ENCODE peak calls at places on chromosomes 5 and 9, in six cellular contexts. L is breast epithelium; U is NCI-H1694 treated with DMSO at 0.1 percent for 48 hours; X is GM04504; W is HepG2; Q is CD4-positive, alpha-beta memory T cell. G is an unnamed sample.

GRCh38 chr5:150738862-150739261 is 20.0 kb downstream of the DCTN4 start:
- DNase-seq in X (no peak), W (no peak), U (no peak), Q (no peak), L (no peak), G (no peak)

GRCh38 chr9:122307925-122308324 is 43.2 kb downstream of the MRRF start:
- DNase-seq in Q (no peak), W (no peak), U (no peak), X (no peak), L (no peak), G (no peak)

GRCh38 chr9:101093620-101094019 is 65.1 kb downstream of the PLPPR1 start:
- DNase-seq in L (no peak), U (no peak), Q (no peak), W (peak; percentile 16), X (no peak), G (no peak)

GRCh38 chr9:104279535-104280215 is 185.6 kb downstream of the SMC2 start:
- DNase-seq in W (no peak), L (no peak), X (no peak), Q (no peak), U (no peak), G (no peak)

GRCh38 chr9:9846538-9846937 is 766.3 kb downstream of the PTPRD start:
- DNase-seq in L (no peak), U (no peak), Q (no peak), W (no peak), X (no peak), G (no peak)

GRCh38 chr5:152514827-152515397 is 109.8 kb upstream of the NMUR2 start:
- DNase-seq in Q (no peak), X (no peak), W (peak; percentile 18), L (no peak), U (peak; percentile 30), G (no peak)

GRCh38 chr5:142717582-142718215 is 31.8 kb upstream of the FGF1 start:
- DNase-seq in U (peak; percentile 6), Q (no peak), L (no peak), W (peak; percentile 52), X (peak; percentile 44), G (peak; percentile 29)

GRCh38 chr9:114155967-114156294 is 594 bp downstream of the COL27A1 start:
- DNase-seq in U (no peak), X (no peak), L (no peak), Q (no peak), W (no peak), G (no peak)

GRCh38 chr5:9622891-9623547 is 7.1 kb downstream of the TAS2R1 start:
- DNase-seq in W (no peak), U (no peak), L (no peak), X (peak; percentile 39), Q (no peak), G (no peak)

GRCh38 chr5:137142371-137143243 is 356.5 kb downstream of the SPOCK1 start:
- DNase-seq in Q (no peak), L (peak; percentile 37), X (peak; percentile 90), U (no peak), W (no peak), G (no peak)

GRCh38 chr9:132908635-132909034 is 29.9 kb downstream of the SPACA9 start:
- DNase-seq in Q (peak; percentile 64), L (no peak), W (no peak), U (no peak), X (no peak), G (peak; percentile 66)

GRCh38 chr5:142973932-142974331 is 203.8 kb downstream of the ARHGAP26 start:
- DNase-seq in X (no peak), Q (no peak), U (no peak), W (no peak), L (no peak), G (no peak)

GRCh38 chr5:17014686-17015085 is 78.6 kb upstream of the MYO10 start:
- DNase-seq in Q (no peak), L (no peak), X (no peak), W (no peak), U (no peak), G (no peak)

GRCh38 chr5:181121675-181122561 is 9.1 kb downstream of the OR2V1 start:
- DNase-seq in L (no peak), X (no peak), Q (no peak), W (no peak), U (no peak), G (no peak)

GRCh38 chr9:128162215-128163026 is 2.4 kb downstream of the BBLN start:
- DNase-seq in W (no peak), U (no peak), L (no peak), X (no peak), Q (no peak), G (no peak)

GRCh38 chr9:4762108-4762888 is 21.3 kb upstream of the AK3 start:
- DNase-seq in Q (peak; percentile 78), X (no peak), U (peak; percentile 69), W (peak; percentile 72), L (peak; percentile 42), G (peak; percentile 60)

GRCh38 chr9:110125207-110125751 is 82.7 kb downstream of the C9orf152 start:
- DNase-seq in X (peak; percentile 87), L (peak; percentile 90), Q (no peak), W (peak; percentile 95), U (no peak), G (no peak)

GRCh38 chr5:6019612-6020011 is 358.7 kb downstream of the MED10 start:
- DNase-seq in X (no peak), U (no peak), Q (no peak), W (no peak), L (no peak), G (no peak)

GRCh38 chr5:57687641-57688040 is 205.0 kb upstream of the ACTBL2 start:
- DNase-seq in X (no peak), L (no peak), W (no peak), Q (no peak), U (no peak), G (no peak)

GRCh38 chr9:29126783-29127182 is 1553.5 kb upstream of the C9orf72 start:
- DNase-seq in L (no peak), U (no peak), X (no peak), W (no peak), Q (no peak), G (no peak)

GRCh38 chr5:153159611-153160010 is 330.9 kb upstream of the GRIA1 start:
- DNase-seq in Q (no peak), L (no peak), W (no peak), U (no peak), X (peak; percentile 32), G (no peak)

GRCh38 chr5:67526793-67527192 is 330.2 kb upstream of the CD180 start:
- DNase-seq in L (no peak), W (no peak), Q (no peak), X (no peak), U (no peak), G (no peak)

GRCh38 chr5:107739661-107740060 is 68.9 kb upstream of the EFNA5 start:
- DNase-seq in L (no peak), X (no peak), Q (no peak), W (no peak), U (no peak), G (no peak)

GRCh38 chr5:142803428-142804111 is 33.4 kb downstream of the ARHGAP26 start:
- DNase-seq in L (peak; percentile 53), U (peak; percentile 8), Q (no peak), X (peak; percentile 90), W (no peak), G (no peak)

GRCh38 chr5:156497816-156498215 is 170.9 kb downstream of the SGCD start:
- DNase-seq in U (no peak), X (no peak), L (no peak), Q (no peak), W (no peak), G (no peak)

GRCh38 chr9:21919377-21920362 is 74.5 kb downstream of the CDKN2A start:
- DNase-seq in X (peak; percentile 37), Q (peak; percentile 79), U (no peak), L (no peak), W (peak; percentile 1), G (no peak)

GRCh38 chr9:127862075-127863011 is 7.9 kb upstream of the ENG start:
- DNase-seq in X (no peak), L (peak; percentile 55), Q (peak; percentile 45), U (no peak), W (no peak), G (peak; percentile 46)